ENCODE peak calls at places on chromosomes 13 and 19, in five cellular contexts. One of them, this sample, is unnamed.

GRCh38 chr13:91817250-91817649 is 418.8 kb downstream of the GPC5 start:
- DNase-seq in colonic mucosa: no peak
- DNase-seq in amygdala: no peak
- DNase-seq in activated CD4-positive, alpha-beta memory T cell treated with anti-CD3 and anti-CD28 coated beads for 36 hours: no peak
- DNase-seq in epithelial cell of esophagus: no peak
- DNase-seq in this sample: no peak

GRCh38 chr13:41544824-41545707 is 87.7 kb downstream of the RGCC start:
- DNase-seq in colonic mucosa: peak; percentile 13
- DNase-seq in amygdala: no peak
- DNase-seq in activated CD4-positive, alpha-beta memory T cell treated with anti-CD3 and anti-CD28 coated beads for 36 hours: peak; percentile 27
- DNase-seq in epithelial cell of esophagus: peak; percentile 85
- DNase-seq in this sample: no peak

GRCh38 chr19:18833141-18833476 is 1.4 kb downstream of the UPF1 start:
- DNase-seq in colonic mucosa: no peak
- DNase-seq in amygdala: no peak
- DNase-seq in activated CD4-positive, alpha-beta memory T cell treated with anti-CD3 and anti-CD28 coated beads for 36 hours: no peak
- DNase-seq in epithelial cell of esophagus: peak; percentile 13
- DNase-seq in this sample: no peak

GRCh38 chr13:114130131-114130707 is 2.2 kb downstream of the RASA3 start:
- DNase-seq in colonic mucosa: no peak
- DNase-seq in amygdala: no peak
- DNase-seq in activated CD4-positive, alpha-beta memory T cell treated with anti-CD3 and anti-CD28 coated beads for 36 hours: no peak
- DNase-seq in epithelial cell of esophagus: no peak
- DNase-seq in this sample: no peak

GRCh38 chr19:49333426-49334288 is 1.5 kb upstream of the CD37 start:
- DNase-seq in colonic mucosa: peak; percentile 36
- DNase-seq in amygdala: no peak
- DNase-seq in activated CD4-positive, alpha-beta memory T cell treated with anti-CD3 and anti-CD28 coated beads for 36 hours: peak; percentile 84
- DNase-seq in epithelial cell of esophagus: peak; percentile 21
- DNase-seq in this sample: no peak

GRCh38 chr13:112065867-112066623 is 904 bp upstream of the SOX1 start:
- DNase-seq in colonic mucosa: no peak
- DNase-seq in amygdala: no peak
- DNase-seq in activated CD4-positive, alpha-beta memory T cell treated with anti-CD3 and anti-CD28 coated beads for 36 hours: no peak
- DNase-seq in epithelial cell of esophagus: no peak
- DNase-seq in this sample: no peak

GRCh38 chr19:43692882-43693281 is 22.9 kb upstream of the PLAUR start:
- DNase-seq in colonic mucosa: no peak
- DNase-seq in amygdala: no peak
- DNase-seq in activated CD4-positive, alpha-beta memory T cell treated with anti-CD3 and anti-CD28 coated beads for 36 hours: no peak
- DNase-seq in epithelial cell of esophagus: no peak
- DNase-seq in this sample: no peak

GRCh38 chr13:52162279-52163101 is 3.1 kb upstream of the NEK3 start:
- DNase-seq in colonic mucosa: no peak
- DNase-seq in amygdala: no peak
- DNase-seq in activated CD4-positive, alpha-beta memory T cell treated with anti-CD3 and anti-CD28 coated beads for 36 hours: no peak
- DNase-seq in epithelial cell of esophagus: no peak
- DNase-seq in this sample: no peak

GRCh38 chr19:31255863-31256600 is 93.2 kb downstream of the TSHZ3 start:
- DNase-seq in colonic mucosa: no peak
- DNase-seq in amygdala: no peak
- DNase-seq in activated CD4-positive, alpha-beta memory T cell treated with anti-CD3 and anti-CD28 coated beads for 36 hours: no peak
- DNase-seq in epithelial cell of esophagus: peak; percentile 44
- DNase-seq in this sample: no peak

GRCh38 chr13:112711528-112712265 is 21.9 kb downstream of the ATP11A start:
- DNase-seq in colonic mucosa: peak; percentile 75
- DNase-seq in amygdala: peak; percentile 49
- DNase-seq in activated CD4-positive, alpha-beta memory T cell treated with anti-CD3 and anti-CD28 coated beads for 36 hours: no peak
- DNase-seq in epithelial cell of esophagus: peak; percentile 97
- DNase-seq in this sample: peak; percentile 60

GRCh38 chr13:45809810-45810394 is 41.7 kb downstream of the SIAH3 start:
- DNase-seq in colonic mucosa: no peak
- DNase-seq in amygdala: no peak
- DNase-seq in activated CD4-positive, alpha-beta memory T cell treated with anti-CD3 and anti-CD28 coated beads for 36 hours: peak; percentile 11
- DNase-seq in epithelial cell of esophagus: no peak
- DNase-seq in this sample: no peak

GRCh38 chr19:40596608-40597328 is 4.4 kb upstream of the LTBP4 start:
- DNase-seq in colonic mucosa: peak; percentile 54
- DNase-seq in amygdala: no peak
- DNase-seq in activated CD4-positive, alpha-beta memory T cell treated with anti-CD3 and anti-CD28 coated beads for 36 hours: peak; percentile 49
- DNase-seq in epithelial cell of esophagus: peak; percentile 40
- DNase-seq in this sample: peak; percentile 78

GRCh38 chr19:13373599-13373998 is 132.7 kb downstream of the CACNA1A start:
- DNase-seq in colonic mucosa: no peak
- DNase-seq in amygdala: no peak
- DNase-seq in activated CD4-positive, alpha-beta memory T cell treated with anti-CD3 and anti-CD28 coated beads for 36 hours: no peak
- DNase-seq in epithelial cell of esophagus: no peak
- DNase-seq in this sample: no peak

GRCh38 chr19:41646589-41647204 is 19.8 kb upstream of the CEACAM4 start:
- DNase-seq in colonic mucosa: no peak
- DNase-seq in amygdala: no peak
- DNase-seq in activated CD4-positive, alpha-beta memory T cell treated with anti-CD3 and anti-CD28 coated beads for 36 hours: peak; percentile 62
- DNase-seq in epithelial cell of esophagus: no peak
- DNase-seq in this sample: no peak

GRCh38 chr19:3121821-3122511 is 13.9 kb upstream of the GNA15 start:
- DNase-seq in colonic mucosa: no peak
- DNase-seq in amygdala: no peak
- DNase-seq in activated CD4-positive, alpha-beta memory T cell treated with anti-CD3 and anti-CD28 coated beads for 36 hours: no peak
- DNase-seq in epithelial cell of esophagus: no peak
- DNase-seq in this sample: no peak

GRCh38 chr13:60463787-60464186 is 66.8 kb downstream of the TDRD3 start:
- DNase-seq in colonic mucosa: no peak
- DNase-seq in amygdala: no peak
- DNase-seq in activated CD4-positive, alpha-beta memory T cell treated with anti-CD3 and anti-CD28 coated beads for 36 hours: no peak
- DNase-seq in epithelial cell of esophagus: no peak
- DNase-seq in this sample: no peak

GRCh38 chr19:54905908-54906511 is at the start of gene NCR1:
- DNase-seq in colonic mucosa: no peak
- DNase-seq in amygdala: no peak
- DNase-seq in activated CD4-positive, alpha-beta memory T cell treated with anti-CD3 and anti-CD28 coated beads for 36 hours: peak; percentile 11
- DNase-seq in epithelial cell of esophagus: no peak
- DNase-seq in this sample: no peak

GRCh38 chr19:991174-991931 is 7.2 kb downstream of the WDR18 start:
- DNase-seq in colonic mucosa: peak; percentile 46
- DNase-seq in amygdala: no peak
- DNase-seq in activated CD4-positive, alpha-beta memory T cell treated with anti-CD3 and anti-CD28 coated beads for 36 hours: peak; percentile 79
- DNase-seq in epithelial cell of esophagus: peak; percentile 74
- DNase-seq in this sample: no peak

GRCh38 chr13:34156841-34157365 is 339.0 kb downstream of the RFC3 start:
- DNase-seq in colonic mucosa: peak; percentile 81
- DNase-seq in amygdala: peak; percentile 17
- DNase-seq in activated CD4-positive, alpha-beta memory T cell treated with anti-CD3 and anti-CD28 coated beads for 36 hours: peak; percentile 74
- DNase-seq in epithelial cell of esophagus: peak; percentile 99
- DNase-seq in this sample: no peak

GRCh38 chr13:48979892-48980291 is 4.2 kb downstream of the FNDC3A start:
- DNase-seq in colonic mucosa: no peak
- DNase-seq in amygdala: no peak
- DNase-seq in activated CD4-positive, alpha-beta memory T cell treated with anti-CD3 and anti-CD28 coated beads for 36 hours: no peak
- DNase-seq in epithelial cell of esophagus: no peak
- DNase-seq in this sample: no peak

GRCh38 chr13:26465514-26465913 is 92.0 kb upstream of the WASF3 start:
- DNase-seq in colonic mucosa: no peak
- DNase-seq in amygdala: no peak
- DNase-seq in activated CD4-positive, alpha-beta memory T cell treated with anti-CD3 and anti-CD28 coated beads for 36 hours: no peak
- DNase-seq in epithelial cell of esophagus: no peak
- DNase-seq in this sample: no peak

GRCh38 chr19:2798733-2799132 is 13.4 kb downstream of the THOP1 start:
- DNase-seq in colonic mucosa: no peak
- DNase-seq in amygdala: no peak
- DNase-seq in activated CD4-positive, alpha-beta memory T cell treated with anti-CD3 and anti-CD28 coated beads for 36 hours: no peak
- DNase-seq in epithelial cell of esophagus: no peak
- DNase-seq in this sample: no peak

This sample was measured in HuH-7.5.